ENCODE peak calls at places on chromosomes 3 and 15, in ten cellular contexts. D is astrocyte; Z is H9; V is sigmoid colon; Q is EL; I is stimulated activated naive B cell treated with anti-CD40 and anti-IgM and Interleukin-4, amounts not matched to agents 10 μg/mL and 1 μg/mL and 100 μg/mL, for 72 hours; P is MV-4-11; K is globus pallidus; N is dorsolateral prefrontal cortex; G is transverse colon. H is an unnamed sample.

GRCh38 chr3:184719709-184720108 is 7.8 kb upstream of the MAGEF1 start:
- DNase-seq in D (no peak), Z (no peak), V (no peak), Q (no peak), I (no peak), P (no peak), K (no peak), N (no peak), G (no peak), H (no peak)

GRCh38 chr3:99023590-99024192 is 122.2 kb upstream of the DCBLD2 start:
- DNase-seq in D (peak; percentile 28), Z (no peak), V (no peak), Q (peak; percentile 48), I (no peak), P (no peak), K (peak; percentile 14), N (no peak), G (no peak), H (peak; percentile 42)

GRCh38 chr3:63245842-63246241 is 32.3 kb upstream of the SYNPR start:
- DNase-seq in D (no peak), Z (no peak), V (no peak), Q (no peak), I (no peak), P (no peak), K (no peak), N (no peak), G (no peak), H (no peak)

GRCh38 chr3:141477224-141477623 is 9.6 kb upstream of the RASA2 start:
- DNase-seq in D (peak; percentile 90), Z (no peak), V (no peak), Q (peak; percentile 87), I (no peak), P (no peak), K (no peak), N (peak; percentile 72), G (no peak), H (peak; percentile 93)

GRCh38 chr3:146020969-146021368 is 140.0 kb downstream of the PLOD2 start:
- DNase-seq in D (no peak), Z (no peak), V (no peak), Q (no peak), I (no peak), P (peak; percentile 0), K (no peak), N (no peak), G (no peak), H (no peak)

GRCh38 chr15:42932833-42933515 is 12.4 kb upstream of the TTBK2 start:
- DNase-seq in D (no peak), Z (no peak), V (no peak), Q (no peak), I (no peak), P (no peak), K (no peak), N (no peak), G (no peak), H (no peak)

GRCh38 chr3:99357131-99357530 is 281.3 kb upstream of the COL8A1 start:
- DNase-seq in D (no peak), Z (no peak), V (no peak), Q (no peak), I (no peak), P (no peak), K (no peak), N (no peak), G (no peak), H (no peak)

GRCh38 chr3:37989821-37990480 is 635 bp upstream of the VILL start:
- DNase-seq in D (no peak), Z (no peak), V (peak; percentile 56), Q (no peak), I (no peak), P (no peak), K (no peak), N (no peak), G (no peak), H (no peak)

GRCh38 chr15:37071134-37071533 is 29.2 kb downstream of the MEIS2 start:
- DNase-seq in D (no peak), Z (no peak), V (no peak), Q (no peak), I (no peak), P (no peak), K (no peak), N (no peak), G (no peak), H (no peak)

GRCh38 chr15:89740137-89740536 is 10.9 kb downstream of the MESP1 start:
- DNase-seq in D (peak; percentile 42), Z (peak; percentile 85), V (peak; percentile 74), Q (peak; percentile 77), I (peak; percentile 49), P (peak; percentile 62), K (peak; percentile 51), N (no peak), G (peak; percentile 67), H (peak; percentile 61)

GRCh38 chr3:111594205-111594604 is 941 bp downstream of the ZBED2 start:
- DNase-seq in D (peak; percentile 95), Z (no peak), V (no peak), Q (peak; percentile 82), I (peak; percentile 45), P (no peak), K (no peak), N (no peak), G (no peak), H (peak; percentile 78)

GRCh38 chr15:71678191-71678590 is 132.2 kb upstream of the NR2E3 start:
- DNase-seq in D (no peak), Z (no peak), V (no peak), Q (no peak), I (no peak), P (no peak), K (no peak), N (no peak), G (no peak), H (no peak)

GRCh38 chr15:62075595-62076279 is 9.0 kb downstream of the C2CD4A start:
- DNase-seq in D (peak; percentile 43), Z (no peak), V (no peak), Q (no peak), I (no peak), P (no peak), K (no peak), N (no peak), G (peak; percentile 19), H (no peak)

GRCh38 chr3:119810018-119810435 is 28.1 kb downstream of the NR1I2 start:
- DNase-seq in D (peak; percentile 13), Z (peak; percentile 43), V (no peak), Q (peak; percentile 37), I (peak; percentile 45), P (peak; percentile 56), K (peak; percentile 5), N (peak; percentile 50), G (peak; percentile 15), H (no peak)

GRCh38 chr3:152298393-152299242 is 29.9 kb downstream of the MBNL1 start:
- DNase-seq in D (peak; percentile 95), Z (no peak), V (peak; percentile 86), Q (peak; percentile 96), I (peak; percentile 46), P (peak; percentile 98), K (peak; percentile 86), N (no peak), G (peak; percentile 57), H (peak; percentile 74)

GRCh38 chr15:73781038-73781925 is 28.1 kb upstream of the INSYN1 start:
- DNase-seq in D (no peak), Z (peak; percentile 56), V (no peak), Q (peak; percentile 31), I (no peak), P (peak; percentile 32), K (no peak), N (no peak), G (no peak), H (peak; percentile 39)

GRCh38 chr15:75916978-75917377 is 13.3 kb downstream of the FBXO22 start:
- DNase-seq in D (no peak), Z (no peak), V (no peak), Q (no peak), I (no peak), P (no peak), K (no peak), N (no peak), G (no peak), H (no peak)

GRCh38 chr15:65287515-65287845 is 797 bp upstream of the PARP16 start:
- DNase-seq in D (no peak), Z (no peak), V (no peak), Q (no peak), I (no peak), P (no peak), K (no peak), N (no peak), G (no peak), H (no peak)

H was measured in A172.